ENCODE peak calls at places on chromosomes 11 and 22, in seven cellular contexts. S is WERI-Rb-1, B is pancreas, J is lower lobe of right lung, Y is lower leg skin, P is mammary epithelial cell, D is upper lobe of right lung. L is an unnamed sample.

GRCh38 chr22:41327124-41327523 is 25.8 kb downstream of the ZC3H7B start:
- DNase-seq in J (no peak), P (no peak), B (no peak), S (peak), D (no peak), Y (no peak), L (no peak)

GRCh38 chr11:61917357-61918109 is at the start of gene RAB3IL1:
- DNase-seq in Y (peak), B (peak), P (no peak), D (peak), J (no peak), S (peak), L (no peak)

GRCh38 chr11:72238492-72239295 is 5.3 kb downstream of the PHOX2A start:
- DNase-seq in Y (peak), J (no peak), D (peak), S (no peak), P (no peak), B (no peak), L (no peak)

GRCh38 chr11:116217006-116217405 is 555.8 kb downstream of the BUD13 start:
- DNase-seq in J (peak), S (peak), P (peak), B (no peak), Y (no peak), D (peak), L (peak)

GRCh38 chr11:78354741-78355705 is 62.6 kb downstream of the GAB2 start:
- DNase-seq in B (no peak), P (no peak), J (peak), Y (no peak), D (peak), S (peak), L (no peak)

GRCh38 chr11:47847537-47847891 is 636 bp downstream of the NUP160 start:
- DNase-seq in Y (no peak), S (no peak), J (no peak), P (no peak), B (no peak), D (no peak), L (no peak)

GRCh38 chr11:28963189-28963588 is 855.0 kb downstream of the METTL15 start:
- DNase-seq in S (no peak), Y (no peak), B (no peak), J (no peak), P (peak), D (no peak), L (peak)

GRCh38 chr11:48036011-48036410 is 55.7 kb downstream of the PTPRJ start:
- DNase-seq in Y (no peak), P (no peak), S (no peak), B (no peak), J (no peak), D (no peak), L (no peak)

GRCh38 chr11:112751312-112751711 is 209.9 kb upstream of the NCAM1 start:
- DNase-seq in D (no peak), J (no peak), Y (no peak), B (no peak), P (no peak), S (no peak), L (no peak)

GRCh38 chr11:112744041-112744440 is 217.2 kb upstream of the NCAM1 start:
- DNase-seq in Y (no peak), B (no peak), S (no peak), J (no peak), D (no peak), P (no peak), L (no peak)

GRCh38 chr11:112748713-112749481 is 212.3 kb upstream of the NCAM1 start:
- DNase-seq in B (no peak), J (no peak), P (no peak), S (peak), D (no peak), Y (no peak), L (no peak)

GRCh38 chr11:112751763-112752162 is 209.5 kb upstream of the NCAM1 start:
- DNase-seq in Y (no peak), P (no peak), J (no peak), D (no peak), S (no peak), B (no peak), L (no peak)

GRCh38 chr11:112745958-112746357 is 215.3 kb upstream of the NCAM1 start:
- DNase-seq in D (no peak), B (no peak), J (no peak), Y (no peak), S (no peak), P (no peak), L (no peak)
- H3K4me3 ChIP-seq in D (no peak), B (no peak), J (no peak), Y (no peak), S (no peak), P (no peak), L (no peak)

GRCh38 chr22:46060292-46061123 is 83.5 kb upstream of the WNT7B start:
- DNase-seq in Y (no peak), P (peak), S (no peak), D (no peak), J (peak), B (no peak), L (no peak)

GRCh38 chr22:46057206-46057605 is 80.2 kb upstream of the WNT7B start:
- DNase-seq in B (peak), S (no peak), P (peak), D (peak), J (peak), Y (peak), L (no peak)

GRCh38 chr22:46061124-46061410 is 84.1 kb upstream of the WNT7B start:
- DNase-seq in Y (peak), P (no peak), D (peak), B (no peak), J (no peak), S (no peak), L (no peak)

GRCh38 chr22:46057762-46058420 is 80.9 kb upstream of the WNT7B start:
- DNase-seq in S (no peak), J (peak), Y (peak), B (peak), D (peak), P (peak), L (no peak)

DNA sequence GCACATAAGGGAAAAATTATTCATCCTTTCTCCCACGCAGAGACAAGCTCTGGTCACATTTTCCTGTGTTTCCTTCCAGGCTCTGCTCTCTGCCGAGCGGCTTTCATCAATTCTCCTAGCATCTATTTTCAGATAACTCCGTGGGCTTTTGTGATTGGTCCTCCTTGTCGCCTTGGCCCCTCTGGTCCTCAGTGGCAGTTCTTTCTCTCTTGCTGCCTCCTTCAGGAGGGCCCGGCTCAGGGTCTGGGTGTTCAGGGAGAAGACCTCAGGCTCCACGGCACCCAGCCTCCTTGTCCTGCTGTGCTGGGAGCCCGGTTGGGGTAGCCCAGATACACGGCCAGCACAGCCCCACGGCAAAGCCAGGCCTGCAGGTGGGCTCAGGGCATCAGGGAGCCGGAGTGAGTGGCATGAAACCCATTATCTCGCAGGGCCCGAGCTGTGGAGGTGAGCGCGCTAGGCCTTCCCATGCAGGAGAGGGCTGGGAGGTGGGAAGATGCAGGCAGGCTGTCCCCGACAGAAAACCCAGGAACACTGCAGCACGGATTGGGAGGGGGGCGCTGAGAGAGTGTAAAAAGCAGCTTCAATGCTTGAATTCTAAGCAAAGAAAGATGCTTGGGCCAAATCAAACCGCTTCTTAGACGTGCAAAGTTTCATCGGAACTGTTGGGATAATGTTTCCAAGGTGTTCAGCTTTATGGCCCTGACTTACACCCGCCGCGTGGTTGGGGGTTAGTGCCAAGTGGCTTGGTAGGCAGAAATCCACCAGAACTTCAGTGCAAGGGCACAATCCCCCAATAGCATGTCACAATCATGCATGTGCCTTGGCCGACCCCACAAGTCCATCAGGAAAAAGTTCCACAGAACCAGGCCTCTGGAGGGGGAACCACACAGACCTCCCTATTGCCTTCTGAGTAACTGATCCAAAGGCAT is 81.9 kb upstream of the WNT7B start:
- DNase-seq in Y (peak), S (no peak), J (peak), D (peak), P (peak), B (peak), L (no peak)
- H3K4me3 ChIP-seq in Y (no peak), S (no peak), J (peak), D (peak), P (peak), B (no peak), L (no peak)

DNA sequence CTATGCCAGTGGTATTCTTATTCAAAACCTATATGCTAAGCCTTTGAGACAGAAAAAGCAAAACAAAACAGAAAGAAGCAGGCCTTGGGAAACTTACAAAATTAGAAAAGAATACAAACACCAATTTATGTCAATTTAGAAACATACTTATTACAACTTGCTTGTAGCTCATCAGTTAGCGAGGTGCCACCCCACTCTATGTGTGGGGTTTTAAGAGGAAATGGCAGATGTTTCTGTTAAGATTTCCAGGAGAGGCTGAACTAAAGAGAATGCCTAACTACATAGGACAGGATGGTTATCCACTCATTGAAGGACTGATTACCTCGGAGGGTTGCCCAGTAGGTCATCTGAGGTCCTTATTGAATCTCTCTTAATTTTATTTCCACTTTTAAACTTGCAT is 302.0 kb downstream of the ETS1 start:
- DNase-seq in S (no peak), D (no peak), P (no peak), B (no peak), Y (no peak), J (no peak), L (no peak)
- H3K4me3 ChIP-seq in S (no peak), D (no peak), P (no peak), B (no peak), Y (no peak), J (no peak), L (no peak)

GRCh38 chr22:32717337-32718240 is 83.9 kb upstream of the TIMP3 start:
- DNase-seq in D (no peak), J (no peak), Y (no peak), P (no peak), B (no peak), S (no peak), L (peak)
- H3K4me3 ChIP-seq in D (no peak), J (no peak), Y (no peak), P (no peak), B (no peak), S (no peak), L (no peak)

DNA sequence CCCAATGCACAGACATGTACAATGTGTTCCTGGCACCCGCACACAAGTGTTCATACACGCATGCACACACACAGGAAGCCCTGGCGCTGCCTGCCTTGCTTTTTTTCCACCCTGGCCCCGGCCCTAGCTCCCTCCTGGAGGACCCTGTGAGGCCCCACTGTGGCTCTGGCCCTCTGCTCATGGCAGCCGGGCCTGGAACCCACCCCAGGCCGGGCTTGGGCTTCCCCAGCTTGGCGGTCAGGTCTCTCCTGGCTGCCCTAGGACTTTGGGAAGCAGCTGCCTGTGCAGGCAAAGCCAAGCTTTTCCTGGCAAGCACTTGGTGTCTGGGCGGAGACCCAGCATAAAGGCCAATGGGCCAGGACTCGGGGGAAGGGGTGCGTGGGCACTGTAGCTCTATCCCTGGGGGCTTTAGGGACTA is 30.5 kb downstream of the CD82 start:
- DNase-seq in D (no peak), P (no peak), B (no peak), S (no peak), J (no peak), Y (no peak), L (no peak)
- H3K4me3 ChIP-seq in D (no peak), P (no peak), B (no peak), S (no peak), J (no peak), Y (no peak), L (no peak)

GRCh38 chr22:40181323-40181722 is 3.6 kb downstream of the TNRC6B start:
- DNase-seq in P (no peak), Y (no peak), D (no peak), J (no peak), S (no peak), B (no peak), L (no peak)

GRCh38 chr22:40179535-40179934 is 1.8 kb downstream of the TNRC6B start:
- DNase-seq in S (no peak), B (no peak), D (no peak), Y (no peak), P (no peak), J (no peak), L (no peak)

GRCh38 chr22:40180403-40180802 is 2.7 kb downstream of the TNRC6B start:
- DNase-seq in D (no peak), Y (no peak), S (no peak), B (no peak), P (no peak), J (no peak), L (no peak)

GRCh38 chr22:40182231-40182835 is 4.6 kb downstream of the TNRC6B start:
- DNase-seq in J (no peak), Y (no peak), S (peak), B (no peak), P (no peak), D (no peak), L (peak)

DNA sequence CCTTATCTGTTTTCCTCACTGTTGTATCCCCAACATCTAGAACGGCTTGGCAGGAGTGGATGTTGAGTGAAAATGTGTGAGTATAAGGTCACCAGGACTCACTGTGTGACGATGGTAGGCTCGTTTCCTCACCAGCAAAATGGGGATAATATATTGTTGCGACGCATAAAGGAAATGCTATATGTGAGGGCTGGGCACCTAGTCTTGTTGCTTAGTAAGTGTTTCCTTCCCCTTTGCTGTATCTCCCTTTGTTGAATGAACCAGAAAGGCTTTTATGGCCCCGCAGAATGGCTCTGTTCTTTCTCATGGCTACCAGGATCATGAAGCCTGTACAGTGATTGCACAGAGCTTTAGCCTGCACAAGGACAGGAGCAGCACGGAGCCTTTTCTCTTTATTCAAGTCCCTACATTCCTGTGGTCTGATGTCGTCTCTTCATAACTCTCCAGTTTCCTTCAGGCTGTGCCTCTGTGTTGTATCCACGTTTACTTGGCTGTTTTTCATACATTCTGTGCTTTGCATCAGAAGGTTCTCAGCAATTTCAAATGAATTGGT is 5.4 kb downstream of the TNRC6B start:
- DNase-seq in B (no peak), D (no peak), P (peak), J (no peak), S (no peak), Y (no peak), L (peak)
- H3K4me3 ChIP-seq in B (no peak), D (no peak), P (peak), J (no peak), S (no peak), Y (no peak), L (no peak)

GRCh38 chr22:33923033-33923432 is 2.8 kb upstream of the LARGE1 start:
- DNase-seq in S (no peak), Y (no peak), P (no peak), D (no peak), B (no peak), J (no peak), L (no peak)
- H3K4me3 ChIP-seq in S (peak), Y (no peak), P (peak), D (peak), B (no peak), J (peak), L (no peak)

GRCh38 chr11:1779806-1780699 is 16.3 kb upstream of the CTSD start:
- DNase-seq in P (no peak), J (no peak), B (no peak), Y (peak), S (no peak), D (no peak), L (no peak)
- H3K4me3 ChIP-seq in P (no peak), J (no peak), B (no peak), Y (no peak), S (no peak), D (no peak), L (no peak)

DNA sequence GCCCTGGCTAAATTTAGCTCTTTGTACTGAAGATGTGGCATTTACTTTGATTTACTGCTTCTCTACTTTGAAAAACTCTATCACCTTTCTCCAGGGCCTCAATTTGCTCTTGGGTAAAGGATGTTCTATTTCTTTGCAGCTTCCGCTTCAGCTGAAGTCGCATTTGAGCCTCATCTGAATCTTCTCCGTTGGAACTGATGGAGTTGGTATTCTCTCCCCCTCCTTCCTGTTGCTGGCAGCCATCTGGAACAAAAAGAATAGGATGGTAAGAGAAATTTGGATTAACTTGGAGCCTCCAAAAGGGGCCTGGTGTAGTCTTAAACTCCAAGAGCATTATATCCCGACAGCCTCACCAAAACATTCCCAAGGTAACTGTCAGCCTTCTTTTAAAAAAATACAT is 16.6 kb downstream of the PAX6 start:
- DNase-seq in J (no peak), B (no peak), S (no peak), P (no peak), D (no peak), Y (no peak), L (no peak)
- H3K4me3 ChIP-seq in J (no peak), B (no peak), S (no peak), P (no peak), D (no peak), Y (no peak), L (no peak)

DNA sequence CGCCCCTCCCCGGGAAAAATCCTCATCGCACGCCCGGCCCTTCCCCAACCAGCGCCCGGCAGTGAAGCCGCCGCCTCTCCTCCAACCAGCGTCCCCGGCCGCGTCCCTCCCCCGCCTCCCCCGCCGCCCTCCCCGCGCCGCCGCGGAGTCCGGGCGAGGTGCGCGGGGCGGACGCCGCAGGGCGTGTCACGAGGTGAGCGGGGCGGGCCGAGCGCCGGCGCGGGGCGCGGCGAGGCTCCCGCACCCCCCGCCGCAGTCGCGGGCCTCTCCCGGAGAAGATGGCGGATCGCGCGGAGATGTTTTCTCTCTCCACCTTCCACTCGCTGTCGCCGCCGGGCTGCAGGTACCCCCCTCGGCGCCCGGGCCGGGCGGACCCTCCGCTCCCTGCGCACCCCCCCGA is at the start of gene MAPK8IP2:
- DNase-seq in Y (no peak), S (peak), J (no peak), D (no peak), B (no peak), P (no peak), L (no peak)
- H3K4me3 ChIP-seq in Y (no peak), S (peak), J (peak), D (peak), B (peak), P (no peak), L (no peak)